ENCODE peak calls at places on chromosomes 4 and X, in four cellular contexts. R, J, E and Z are unnamed samples.

GRCh38 chr4:147689062-147689461 is 5.1 kb upstream of the PRMT9 start:
- DNase-seq in E (no peak), R (no peak), J (no peak), Z (no peak)

GRCh38 chrX:7108995-7109634 is 38.4 kb upstream of the STS start:
- DNase-seq in E (no peak), J (no peak), R (no peak), Z (no peak)

GRCh38 chr4:88119951-88120350 is 38.5 kb downstream of the ABCG2 start:
- DNase-seq in R (peak; percentile 16), J (no peak), E (no peak), Z (no peak)

GRCh38 chr4:112523008-112523440 is 7.0 kb upstream of the NEUROG2 start:
- DNase-seq in E (no peak), J (peak; percentile 70), R (peak; percentile 22), Z (peak; percentile 66)

GRCh38 chrX:23752740-23753435 is 9.8 kb upstream of the ACOT9 start:
- DNase-seq in J (no peak), E (no peak), R (peak; percentile 28), Z (peak; percentile 62)

GRCh38 chr4:6534050-6534449 is 40.9 kb upstream of the MAN2B2 start:
- DNase-seq in J (no peak), E (no peak), R (no peak), Z (no peak)

GRCh38 chr4:41990383-41991111 is at the start of gene SLC30A9:
- DNase-seq in J (peak; percentile 98), R (peak; percentile 93), E (peak; percentile 92), Z (peak; percentile 94)

GRCh38 chr4:99180367-99181169 is 36.5 kb upstream of the ADH4 start:
- DNase-seq in E (no peak), J (no peak), R (no peak), Z (peak; percentile 83)

GRCh38 chrX:40169193-40170086 is 71.7 kb upstream of the BCOR start:
- DNase-seq in R (peak; percentile 81), J (peak; percentile 87), E (peak; percentile 70), Z (peak; percentile 75)

GRCh38 chrX:6005856-6006255 is 222.8 kb downstream of the NLGN4X start:
- DNase-seq in J (no peak), E (no peak), R (no peak), Z (no peak)

GRCh38 chr4:176464748-176465147 is 145.0 kb downstream of the SPCS3 start:
- DNase-seq in E (no peak), R (no peak), J (no peak), Z (no peak)

GRCh38 chr4:139300431-139301142 is 718 bp upstream of the NAA15 start:
- DNase-seq in R (peak; percentile 25), E (no peak), J (peak; percentile 65), Z (peak; percentile 72)

GRCh38 chr4:161929966-161930365 is 233.8 kb downstream of the FSTL5 start:
- DNase-seq in R (no peak), J (no peak), E (no peak), Z (peak; percentile 35)

GRCh38 chrX:114584434-114584943 is 603 bp downstream of the HTR2C start:
- DNase-seq in E (no peak), J (no peak), R (no peak), Z (no peak)

GRCh38 chr4:40189997-40190396 is 6.8 kb upstream of the RHOH start:
- DNase-seq in R (peak; percentile 58), E (no peak), J (no peak), Z (peak; percentile 11)

GRCh38 chrX:13658602-13659001 is 5.7 kb downstream of the TCEANC start:
- DNase-seq in E (peak; percentile 34), J (peak; percentile 58), R (peak; percentile 58), Z (peak; percentile 73)

GRCh38 chrX:18619288-18619687 is 52.6 kb downstream of the RS1 start:
- DNase-seq in R (no peak), E (no peak), J (no peak), Z (no peak)

GRCh38 chrX:131840799-131841495 is 182.2 kb upstream of the STK26 start:
- DNase-seq in E (no peak), J (no peak), R (no peak), Z (no peak)

GRCh38 chrX:131843996-131844395 is 179.1 kb upstream of the STK26 start:
- DNase-seq in R (no peak), E (no peak), J (no peak), Z (no peak)

GRCh38 chrX:131845771-131846170 is 177.3 kb upstream of the STK26 start:
- DNase-seq in J (no peak), R (no peak), E (no peak), Z (no peak)

GRCh38 chrX:131845201-131845600 is 177.9 kb upstream of the STK26 start:
- DNase-seq in J (no peak), R (no peak), E (no peak), Z (no peak)

GRCh38 chrX:131841496-131842410 is 181.3 kb upstream of the STK26 start:
- DNase-seq in R (peak; percentile 66), J (peak; percentile 75), E (peak; percentile 50), Z (peak; percentile 38)
- TF ChIP-seq MAZ in R (no peak), J (no peak), E (no peak), Z (no peak)

DNA sequence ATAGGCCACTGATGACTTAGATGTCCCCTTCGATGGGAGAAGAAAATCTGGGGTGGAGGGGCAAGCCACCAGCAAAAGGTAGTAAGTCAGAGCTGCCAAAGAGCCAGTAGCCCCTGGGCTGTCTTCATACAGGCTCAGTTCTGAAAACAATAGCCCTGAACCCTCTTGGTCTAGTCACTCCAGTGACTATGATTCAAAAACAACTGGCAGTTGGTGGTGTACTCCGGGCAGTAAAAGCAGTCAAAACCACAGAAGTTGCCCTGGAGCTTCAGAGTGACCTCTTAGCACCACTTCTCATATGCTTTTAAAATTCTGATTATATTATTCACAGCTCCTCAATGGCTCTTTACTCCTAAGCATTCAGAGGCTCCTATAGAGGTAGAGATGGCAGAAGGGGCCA is 164.3 kb upstream of the MAMLD1 start:
- DNase-seq in E (no peak), J (no peak), R (no peak), Z (no peak)
- TF ChIP-seq MAZ in E (no peak), J (no peak), R (no peak), Z (no peak)

GRCh38 chr4:17997129-17997528 is 24.4 kb downstream of the LCORL start:
- DNase-seq in R (no peak), E (no peak), J (no peak), Z (no peak)
- TF ChIP-seq MAZ in R (no peak), E (no peak), J (no peak), Z (no peak)

DNA sequence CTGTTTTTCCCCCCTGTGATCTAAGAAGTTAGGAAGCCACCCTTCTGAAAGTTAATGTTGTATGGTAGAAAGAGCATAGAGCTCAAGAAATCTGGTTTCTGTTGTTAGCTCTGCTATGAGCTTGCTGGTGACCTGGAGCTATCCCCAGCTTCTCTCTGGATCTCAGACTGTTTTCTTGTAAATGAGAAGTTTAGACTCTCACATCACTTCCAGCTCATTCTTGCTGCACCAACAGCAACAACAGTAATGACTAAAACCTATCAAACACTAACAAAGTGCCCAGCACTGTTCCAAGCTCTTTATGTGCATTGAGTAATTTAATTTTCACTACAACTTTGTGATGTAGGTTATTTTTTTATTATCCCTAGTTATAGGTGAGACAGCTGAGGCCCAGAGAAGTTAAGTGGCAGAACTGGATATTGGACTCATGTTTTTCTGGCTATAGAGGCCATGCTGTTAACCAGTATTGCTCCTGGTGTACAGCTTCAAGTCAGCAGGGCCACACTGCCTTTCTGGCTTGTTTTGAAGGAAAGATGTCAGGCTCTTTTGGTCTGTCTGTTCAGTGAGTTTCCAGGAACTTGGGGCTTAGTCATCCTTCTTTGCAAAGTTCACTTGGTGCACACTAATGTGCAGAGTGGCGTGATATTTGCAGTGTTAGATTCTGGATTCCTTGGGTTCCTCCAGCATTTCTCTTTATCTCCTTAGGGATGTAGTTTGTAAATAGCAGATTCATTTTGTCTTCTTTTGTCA is 27.8 kb upstream of the TMEM164 start:
- DNase-seq in E (no peak), R (no peak), J (peak; percentile 76), Z (no peak)
- TF ChIP-seq MAZ in E (no peak), R (no peak), J (no peak), Z (no peak)

DNA sequence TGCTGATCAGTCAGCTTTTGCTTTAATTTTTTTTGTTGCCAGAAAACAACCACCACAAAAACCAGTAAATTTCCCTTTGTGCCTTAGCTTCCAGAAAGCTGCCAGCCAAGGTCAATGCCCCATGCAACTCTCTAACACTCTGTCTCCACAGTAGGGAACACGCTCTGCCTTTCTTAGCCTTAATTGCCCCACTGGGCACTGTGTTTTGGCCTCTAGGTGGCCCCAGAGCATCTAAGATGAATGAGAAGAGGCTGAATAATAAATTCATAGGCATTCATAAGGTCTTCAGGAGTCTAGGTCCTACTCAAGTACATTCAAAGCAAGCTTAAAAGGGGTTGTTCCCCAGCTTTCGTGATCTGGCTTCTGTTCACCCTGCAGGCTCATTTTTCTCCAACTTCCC is 57.7 kb upstream of the PASD1 start:
- DNase-seq in J (peak; percentile 49), R (peak; percentile 24), E (peak; percentile 3), Z (no peak)
- TF ChIP-seq MAZ in J (no peak), R (no peak), E (no peak), Z (no peak)

DNA sequence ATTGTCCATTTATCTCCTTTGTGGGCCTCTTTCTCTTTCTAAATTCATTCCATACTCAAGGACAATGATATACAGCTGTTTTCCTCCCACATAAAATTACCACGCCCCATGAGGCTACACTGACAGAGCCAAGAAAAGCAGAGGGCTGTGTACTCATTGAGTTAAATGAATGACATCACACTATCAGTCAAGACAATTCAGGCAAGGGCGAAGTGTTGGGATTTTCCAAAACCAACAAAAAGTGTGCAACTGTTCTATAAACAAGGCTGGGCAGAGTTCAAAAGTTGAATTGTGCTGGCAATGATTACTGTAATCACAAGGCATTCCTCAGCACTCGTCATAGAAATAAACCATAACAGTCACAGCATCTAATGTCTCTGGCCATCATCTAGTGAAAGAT is 799.6 kb upstream of the DIAPH2 start:
- DNase-seq in E (no peak), J (no peak), R (no peak), Z (no peak)
- TF ChIP-seq MAZ in E (no peak), J (no peak), R (no peak), Z (no peak)

DNA sequence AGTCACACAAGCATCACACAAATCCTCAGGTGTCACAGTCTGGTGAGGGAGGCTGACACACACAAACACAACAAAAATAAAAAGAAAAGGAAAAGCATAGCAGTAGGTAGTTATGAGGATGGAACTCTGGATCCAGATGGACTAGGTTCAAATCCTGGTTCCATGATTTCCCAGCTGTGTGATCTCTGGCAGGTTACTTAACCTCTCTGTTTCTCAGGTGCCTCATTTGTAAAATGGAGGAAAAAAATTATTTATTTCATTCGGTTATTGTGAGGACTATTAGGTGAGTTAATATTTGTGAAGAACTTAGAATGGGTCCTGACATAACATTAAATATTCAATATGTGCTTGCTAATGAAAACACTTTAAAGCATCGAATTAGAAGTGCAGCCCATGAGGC is 19.8 kb downstream of the GAGE1 start:
- DNase-seq in R (no peak), E (no peak), J (no peak), Z (no peak)
- TF ChIP-seq MAZ in R (no peak), E (no peak), J (no peak), Z (no peak)

GRCh38 chr4:165541773-165542459 is 163.1 kb downstream of the CPE start:
- DNase-seq in J (no peak), R (no peak), E (no peak), Z (no peak)

GRCh38 chr4:165540206-165540865 is 161.5 kb downstream of the CPE start:
- DNase-seq in R (no peak), E (no peak), J (no peak), Z (no peak)

GRCh38 chr4:165537028-165537648 is 158.3 kb downstream of the CPE start:
- DNase-seq in J (peak; percentile 57), R (peak; percentile 38), E (peak; percentile 40), Z (peak; percentile 39)

GRCh38 chr4:165542476-165542875 is 163.7 kb downstream of the CPE start:
- DNase-seq in J (no peak), E (no peak), R (no peak), Z (no peak)
- TF ChIP-seq MAZ in J (no peak), E (no peak), R (no peak), Z (no peak)